ENCODE peak calls at places on chromosomes 2 and 18, in eight cellular contexts. Q is fibroblast of pulmonary artery, X is mammary epithelial cell, T is fibroblast of lung, M is cardiac muscle cell, K is tibial artery, J is dorsolateral prefrontal cortex, S is Caco-2. V is an unnamed sample.

GRCh38 chr2:218374795-218375194 is 7.3 kb upstream of the SLC11A1 start:
- DNase-seq in J (no peak), Q (no peak), S (no peak), M (no peak), K (peak), X (no peak), T (no peak), V (no peak)

GRCh38 chr18:13485604-13486003 is 240.8 kb downstream of the FAM210A start:
- DNase-seq in M (no peak), K (no peak), X (no peak), Q (no peak), T (no peak), J (no peak), S (no peak), V (no peak)

GRCh38 chr2:68766378-68766845 is 31.8 kb downstream of the ARHGAP25 start:
- DNase-seq in X (peak), J (no peak), T (peak), M (peak), Q (peak), S (no peak), K (peak), V (no peak)

GRCh38 chr2:119174993-119175347 is 16.4 kb upstream of the C1QL2 start:
- DNase-seq in M (no peak), S (no peak), J (no peak), T (no peak), K (no peak), Q (no peak), X (no peak), V (no peak)

GRCh38 chr2:56130463-56131070 is 53.2 kb upstream of the CCDC85A start:
- DNase-seq in T (peak), M (peak), Q (peak), K (no peak), X (peak), J (no peak), S (peak), V (peak)

GRCh38 chr2:48207201-48207641 is 300.9 kb upstream of the FBXO11 start:
- DNase-seq in S (no peak), X (no peak), Q (no peak), M (no peak), K (no peak), J (no peak), T (no peak), V (no peak)

GRCh38 chr2:15930589-15931513 is 9.5 kb upstream of the MYCN start:
- DNase-seq in K (no peak), J (no peak), S (no peak), X (no peak), M (no peak), Q (no peak), T (no peak), V (no peak)

GRCh38 chr2:40363631-40364030 is 88.3 kb downstream of the SLC8A1 start:
- DNase-seq in X (no peak), S (no peak), Q (peak), K (no peak), T (peak), M (peak), J (no peak), V (no peak)

GRCh38 chr2:128596453-128597430 is 278.1 kb upstream of the HS6ST1 start:
- DNase-seq in S (no peak), J (no peak), K (no peak), T (no peak), Q (no peak), X (no peak), M (no peak), V (no peak)

GRCh38 chr2:201260302-201260800 is at the start of gene CASP8:
- DNase-seq in K (peak), T (peak), S (no peak), J (no peak), X (peak), M (peak), Q (peak), V (peak)

GRCh38 chr2:115400940-115401339 is 958.5 kb downstream of the DPP10 start:
- DNase-seq in J (no peak), X (no peak), S (no peak), K (no peak), T (no peak), Q (no peak), M (no peak), V (no peak)

GRCh38 chr18:35808796-35809195 is 163.7 kb upstream of the RMP24 start:
- DNase-seq in J (no peak), K (no peak), X (no peak), M (no peak), S (no peak), T (no peak), Q (no peak), V (no peak)

GRCh38 chr2:85251070-85251616 is 76.6 kb downstream of the TGOLN2 start:
- DNase-seq in K (no peak), Q (no peak), J (no peak), M (no peak), X (no peak), S (no peak), T (no peak), V (no peak)

GRCh38 chr2:242038928-242039341 is 169.4 kb downstream of the RTP5 start:
- DNase-seq in K (no peak), M (no peak), X (no peak), Q (no peak), J (no peak), S (no peak), T (no peak), V (no peak)

GRCh38 chr2:238169708-238170251 is 11.0 kb downstream of the ERFE start:
- DNase-seq in J (peak), T (peak), Q (peak), M (peak), S (no peak), X (peak), K (peak), V (peak)

GRCh38 chr2:41934323-41935003 is 113.4 kb upstream of the PKDCC start:
- DNase-seq in T (peak), J (no peak), M (peak), Q (peak), S (no peak), X (no peak), K (peak), V (no peak)

GRCh38 chr2:84904151-84904550 is 1.3 kb upstream of the TMSB10 start:
- DNase-seq in S (no peak), J (no peak), X (no peak), K (no peak), M (no peak), T (no peak), Q (no peak), V (no peak)

GRCh38 chr2:226905718-226906438 is 70.0 kb downstream of the RHBDD1 start:
- DNase-seq in S (no peak), J (no peak), M (no peak), Q (no peak), T (no peak), K (no peak), X (no peak), V (no peak)

GRCh38 chr18:74936343-74936742 is 272.6 kb downstream of the PTGR3 start:
- DNase-seq in K (no peak), S (no peak), J (no peak), M (no peak), T (no peak), X (no peak), Q (no peak), V (no peak)

GRCh38 chr2:1613078-1613445 is 131.3 kb downstream of the PXDN start:
- DNase-seq in X (no peak), S (no peak), K (no peak), J (no peak), M (no peak), T (no peak), Q (no peak), V (no peak)

GRCh38 chr2:234258562-234259141 is 208.2 kb downstream of the SPP2 start:
- DNase-seq in J (no peak), Q (no peak), M (no peak), X (peak), K (no peak), T (no peak), S (no peak), V (no peak)

GRCh38 chr2:68185541-68186164 is 28.0 kb downstream of the PNO1 start:
- DNase-seq in K (no peak), X (peak), M (peak), S (peak), T (peak), J (no peak), Q (peak), V (no peak)

GRCh38 chr18:45449761-45450227 is 165.5 kb upstream of the SLC14A2 start:
- DNase-seq in X (no peak), T (peak), K (peak), S (no peak), Q (no peak), M (peak), J (peak), V (peak)

GRCh38 chr2:5494212-5494611 is 198.0 kb upstream of the SOX11 start:
- DNase-seq in M (no peak), J (no peak), K (no peak), T (no peak), Q (no peak), S (no peak), X (no peak), V (no peak)

GRCh38 chr18:67131498-67131897 is 385.0 kb downstream of the DSEL start:
- DNase-seq in Q (no peak), J (no peak), M (no peak), X (peak), T (no peak), S (no peak), K (no peak), V (no peak)

GRCh38 chr2:41294331-41294730 is 753.5 kb upstream of the PKDCC start:
- DNase-seq in S (no peak), K (no peak), Q (peak), M (peak), J (no peak), X (no peak), T (no peak), V (no peak)

GRCh38 chr2:162074937-162075688 is 1.1 kb upstream of the DPP4 start:
- DNase-seq in K (no peak), S (no peak), Q (no peak), J (no peak), X (no peak), M (no peak), T (no peak), V (peak)
- H3K4me3 ChIP-seq in K (no peak), S (peak), Q (no peak), J (no peak), X (no peak), M (no peak), T (peak), V (no peak)

DNA sequence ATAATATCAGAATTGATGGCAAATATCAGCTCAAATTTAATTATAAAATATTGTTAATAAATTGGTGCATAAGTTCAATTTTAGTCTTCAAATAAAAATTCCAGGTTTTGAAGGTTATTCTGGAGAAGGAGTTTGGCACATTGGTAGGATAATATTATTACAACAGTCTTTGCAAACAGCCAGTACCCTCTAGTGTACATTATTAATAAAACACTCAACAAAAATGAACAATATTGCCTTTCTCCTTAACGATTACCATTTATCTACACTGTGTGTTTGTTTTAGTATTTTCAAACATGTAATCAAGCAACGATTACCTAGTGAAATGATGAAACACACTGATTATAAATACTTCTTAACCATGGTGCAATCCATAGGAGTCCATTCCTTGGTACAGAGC is 334.0 kb upstream of the FSIP2 start:
- DNase-seq in T (no peak), K (no peak), X (no peak), Q (no peak), S (no peak), J (no peak), M (no peak), V (no peak)
- TF ChIP-seq CTCF in T (no peak), K (no peak), X (peak), Q (no peak), S (no peak), J (no peak), M (no peak), V (no peak)

DNA sequence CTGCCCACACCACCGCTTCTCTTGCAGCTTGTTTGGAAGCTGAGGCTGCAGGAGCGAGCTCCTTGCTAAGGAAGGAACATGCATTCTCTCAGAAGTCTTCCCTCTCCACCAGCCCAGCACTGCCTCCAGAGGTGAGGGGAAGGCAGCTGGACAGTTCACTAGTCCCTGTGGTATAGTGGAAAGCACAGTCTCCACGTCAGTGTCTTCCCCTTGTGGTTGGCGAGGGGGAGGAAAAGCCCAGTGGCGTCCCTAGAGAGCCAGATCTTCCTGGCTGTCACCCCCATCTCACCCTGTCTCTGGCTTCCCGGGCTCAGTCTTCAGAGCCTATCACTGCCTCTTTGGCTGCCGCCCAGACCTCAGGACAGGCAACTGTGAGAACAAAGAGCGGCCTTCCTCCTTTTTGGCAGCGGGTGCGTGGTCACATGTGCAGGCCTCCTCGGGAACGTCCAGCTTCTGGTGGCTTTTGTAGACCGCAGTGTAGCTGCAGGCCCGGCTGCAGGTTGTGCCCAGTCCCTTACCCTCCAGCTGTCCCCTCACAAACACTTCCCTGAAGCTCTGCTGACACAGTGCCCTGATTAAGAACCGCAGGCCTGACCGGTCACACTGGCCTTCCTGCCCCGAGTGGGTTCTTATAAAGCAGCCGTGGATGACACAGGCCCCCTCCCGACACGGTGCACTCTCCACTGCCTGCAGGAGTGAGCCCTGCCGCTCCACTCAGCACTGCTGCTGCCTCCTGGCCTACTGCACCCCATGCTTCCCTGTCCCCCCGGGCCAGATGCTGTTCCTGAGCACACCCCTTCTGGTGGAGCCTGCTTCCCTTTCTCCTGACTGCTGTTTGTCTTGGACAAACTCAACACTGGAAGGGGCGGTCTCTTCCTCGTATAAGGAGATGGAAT is 90.9 kb downstream of the RNF144A start:
- DNase-seq in K (peak), T (peak), J (peak), Q (peak), M (peak), S (no peak), X (peak), V (peak)
- H3K4me3 ChIP-seq in K (no peak), T (no peak), J (peak), Q (no peak), M (no peak), S (no peak), X (no peak), V (no peak)

GRCh38 chr2:225462945-225463344 is 63.4 kb downstream of the NYAP2 start:
- DNase-seq in T (peak), J (no peak), Q (no peak), S (peak), K (no peak), M (no peak), X (no peak), V (peak)
- TF ChIP-seq CTCF in T (no peak), J (no peak), Q (no peak), S (no peak), K (no peak), M (no peak), X (peak), V (no peak)

GRCh38 chr2:239309398-239310245 is 91.2 kb downstream of the HDAC4 start:
- DNase-seq in M (no peak), K (peak), J (peak), Q (no peak), S (no peak), T (no peak), X (no peak), V (no peak)

GRCh38 chr2:239310401-239311061 is 90.3 kb downstream of the HDAC4 start:
- DNase-seq in J (peak), S (no peak), X (no peak), K (peak), M (no peak), T (no peak), Q (no peak), V (no peak)

GRCh38 chr2:239307921-239308620 is 92.7 kb downstream of the HDAC4 start:
- DNase-seq in S (no peak), X (no peak), K (peak), M (no peak), Q (no peak), T (no peak), J (peak), V (no peak)

GRCh38 chr2:239307221-239307569 is 93.6 kb downstream of the HDAC4 start:
- DNase-seq in Q (no peak), X (no peak), J (peak), M (no peak), T (no peak), S (no peak), K (peak), V (no peak)

DNA sequence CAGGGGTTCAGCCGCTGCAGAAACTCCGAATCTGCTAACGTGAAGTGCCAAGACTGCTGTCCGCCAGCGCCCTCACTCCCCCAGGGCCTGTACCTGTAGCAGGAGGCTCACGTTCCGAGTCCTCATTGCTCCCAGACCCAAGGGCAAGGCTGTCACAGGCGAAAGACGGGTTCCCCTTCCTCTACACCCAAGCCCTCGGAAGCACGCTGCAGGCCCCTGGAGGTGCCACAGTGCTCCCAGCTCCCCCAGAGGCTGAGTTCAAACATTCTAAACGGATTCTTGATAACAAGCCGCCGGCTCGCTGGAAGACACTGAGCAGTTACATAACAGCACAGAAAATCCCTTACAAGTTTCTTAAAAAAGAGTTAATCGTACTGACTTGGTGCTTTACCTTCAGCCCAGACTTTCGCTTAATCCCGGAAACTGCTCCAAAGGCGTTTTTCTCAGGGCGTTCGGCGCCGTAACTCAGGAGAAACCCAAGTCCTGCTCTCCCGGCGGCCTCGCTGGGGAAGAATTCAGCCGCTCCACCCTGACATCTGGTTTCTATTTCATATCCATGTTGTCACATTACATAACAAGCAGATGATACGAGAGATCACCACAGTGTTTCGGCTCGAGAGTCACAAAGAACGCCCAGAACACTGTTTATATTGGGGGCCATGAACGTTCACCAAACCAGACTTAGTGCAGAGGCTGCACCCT is 92.0 kb downstream of the HDAC4 start:
- DNase-seq in Q (peak), J (peak), X (no peak), M (peak), T (peak), K (peak), S (no peak), V (peak)
- H3K4me3 ChIP-seq in Q (peak), J (peak), X (no peak), M (no peak), T (peak), K (peak), S (no peak), V (peak)

GRCh38 chr2:51795248-51795888 is 763.4 kb upstream of the NRXN1 start:
- DNase-seq in X (no peak), S (peak), J (no peak), K (no peak), T (no peak), Q (no peak), M (peak), V (no peak)
- TF ChIP-seq CTCF in X (peak), S (peak), J (no peak), K (no peak), T (no peak), Q (peak), M (peak), V (no peak)

DNA sequence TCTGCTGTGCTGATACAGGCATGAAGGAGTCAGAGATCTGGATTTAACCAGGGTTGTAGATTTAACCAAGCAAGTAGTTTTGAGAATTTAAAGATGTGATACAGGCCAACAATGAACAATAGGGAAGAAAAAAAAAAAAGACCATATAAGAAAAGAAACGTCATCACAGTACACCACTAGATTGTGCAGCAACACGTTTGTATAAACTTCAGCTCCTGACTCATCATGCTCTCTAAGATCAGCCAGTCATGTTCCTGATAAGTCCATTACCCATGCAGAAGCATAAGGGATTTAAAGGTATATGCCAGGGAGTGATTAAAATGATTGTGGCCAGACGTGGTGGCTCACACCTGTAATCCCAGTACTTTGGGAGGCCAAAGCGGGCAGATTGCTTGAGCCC is 22.3 kb upstream of the ERICH2 start:
- DNase-seq in M (peak), X (peak), S (no peak), J (no peak), Q (peak), T (peak), K (no peak), V (peak)
- H3K4me3 ChIP-seq in M (no peak), X (peak), S (no peak), J (no peak), Q (no peak), T (no peak), K (no peak), V (no peak)

GRCh38 chr2:177149155-177149503 is 63.5 kb upstream of the HNRNPA3 start:
- DNase-seq in M (no peak), T (no peak), K (no peak), J (no peak), X (no peak), Q (no peak), S (no peak), V (no peak)

GRCh38 chr2:177153805-177154204 is 58.8 kb upstream of the HNRNPA3 start:
- DNase-seq in T (no peak), Q (no peak), S (no peak), M (no peak), J (no peak), X (no peak), K (no peak), V (no peak)

GRCh38 chr2:177155631-177156030 is 57.0 kb upstream of the HNRNPA3 start:
- DNase-seq in J (no peak), K (no peak), M (no peak), Q (no peak), T (no peak), S (no peak), X (no peak), V (no peak)

DNA sequence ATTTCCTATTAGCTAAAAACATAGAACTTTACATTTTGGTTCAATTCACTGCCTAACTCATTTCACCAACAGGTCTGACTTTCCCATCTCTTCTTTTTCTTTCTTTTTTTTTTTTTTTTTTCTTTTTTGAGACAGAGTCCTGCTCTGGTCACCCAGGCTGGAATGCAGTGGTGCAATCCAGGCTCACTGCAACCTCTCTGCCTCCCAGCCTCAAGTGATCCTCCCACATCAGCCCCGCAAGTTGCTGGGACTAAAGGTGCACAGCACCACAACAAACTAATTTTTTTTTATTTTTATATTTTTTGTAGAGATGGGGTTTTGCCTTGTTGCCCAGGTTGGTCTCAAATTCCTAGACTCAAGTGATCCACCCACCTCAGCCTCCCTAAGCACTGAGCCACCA is 57.8 kb upstream of the HNRNPA3 start:
- DNase-seq in J (no peak), K (no peak), X (no peak), T (no peak), M (peak), Q (peak), S (no peak), V (no peak)
- TF ChIP-seq CTCF in J (no peak), K (no peak), X (no peak), T (no peak), M (no peak), Q (no peak), S (no peak), V (no peak)

V was measured in foreskin fibroblast.